ENCODE peak calls at places on chromosomes 4 and X, in nine cellular contexts. L is endothelial cell of umbilical vein, P is K562, K is IMR-90, M is H1, A is stomach, O is upper lobe of left lung, W is tibial nerve, I is A549. J is an unnamed sample.

GRCh38 chr4:30720656-30721352 is 635 bp downstream of the PCDH7 start:
- DNase-seq in L (peak; percentile 67), P (no peak), K (peak; percentile 61), M (no peak), A (no peak), O (peak; percentile 83), W (no peak), I (peak; percentile 7), J (no peak)

GRCh38 chr4:109389367-109390118 is 44.1 kb upstream of the SEC24B start:
- DNase-seq in L (no peak), P (no peak), K (no peak), M (no peak), A (no peak), O (no peak), W (no peak), I (no peak), J (no peak)

GRCh38 chr4:70746179-70746839 is 24.5 kb downstream of the RUFY3 start:
- DNase-seq in L (no peak), P (no peak), K (peak; percentile 70), M (no peak), A (no peak), O (no peak), W (no peak), I (no peak), J (no peak)

GRCh38 chrX:112851161-112851779 is 10.6 kb upstream of the AMOT start:
- DNase-seq in L (no peak), P (no peak), K (no peak), M (no peak), A (no peak), O (no peak), W (no peak), I (no peak), J (no peak)

GRCh38 chrX:73851014-73852009 is 288.3 kb downstream of the CHIC1 start:
- DNase-seq in L (no peak), P (peak; percentile 26), K (peak; percentile 96), M (no peak), A (peak; percentile 87), O (no peak), W (no peak), I (no peak), J (peak; percentile 61)

GRCh38 chr4:153427363-153428071 is 38.6 kb upstream of the TMEM131L start:
- DNase-seq in L (no peak), P (no peak), K (peak; percentile 56), M (no peak), A (no peak), O (no peak), W (no peak), I (no peak), J (no peak)

GRCh38 chrX:9876205-9876604 is 90.0 kb downstream of the SHROOM2 start:
- DNase-seq in L (no peak), P (no peak), K (no peak), M (no peak), A (no peak), O (no peak), W (no peak), I (no peak), J (no peak)

GRCh38 chr4:4667643-4668081 is 125.8 kb upstream of the STX18 start:
- DNase-seq in L (no peak), P (no peak), K (no peak), M (no peak), A (no peak), O (no peak), W (no peak), I (no peak), J (no peak)

GRCh38 chrX:17161991-17162390 is 213.0 kb upstream of the NHS start:
- DNase-seq in L (no peak), P (no peak), K (no peak), M (no peak), A (no peak), O (no peak), W (no peak), I (no peak), J (no peak)
- H3K9me3 ChIP-seq in L (no peaks in the 10 kb centered on the region), P (no peaks in the 10 kb centered on the region), K (no peaks in the 10 kb centered on the region), M (peaks cover 11% of the 10 kb centered on the region), A (no peaks in the 10 kb centered on the region), O (peaks cover 23% of the 10 kb centered on the region), W (no peaks in the 10 kb centered on the region), I (peaks cover 5% of the 10 kb centered on the region), J (no peaks in the 10 kb centered on the region)

DNA sequence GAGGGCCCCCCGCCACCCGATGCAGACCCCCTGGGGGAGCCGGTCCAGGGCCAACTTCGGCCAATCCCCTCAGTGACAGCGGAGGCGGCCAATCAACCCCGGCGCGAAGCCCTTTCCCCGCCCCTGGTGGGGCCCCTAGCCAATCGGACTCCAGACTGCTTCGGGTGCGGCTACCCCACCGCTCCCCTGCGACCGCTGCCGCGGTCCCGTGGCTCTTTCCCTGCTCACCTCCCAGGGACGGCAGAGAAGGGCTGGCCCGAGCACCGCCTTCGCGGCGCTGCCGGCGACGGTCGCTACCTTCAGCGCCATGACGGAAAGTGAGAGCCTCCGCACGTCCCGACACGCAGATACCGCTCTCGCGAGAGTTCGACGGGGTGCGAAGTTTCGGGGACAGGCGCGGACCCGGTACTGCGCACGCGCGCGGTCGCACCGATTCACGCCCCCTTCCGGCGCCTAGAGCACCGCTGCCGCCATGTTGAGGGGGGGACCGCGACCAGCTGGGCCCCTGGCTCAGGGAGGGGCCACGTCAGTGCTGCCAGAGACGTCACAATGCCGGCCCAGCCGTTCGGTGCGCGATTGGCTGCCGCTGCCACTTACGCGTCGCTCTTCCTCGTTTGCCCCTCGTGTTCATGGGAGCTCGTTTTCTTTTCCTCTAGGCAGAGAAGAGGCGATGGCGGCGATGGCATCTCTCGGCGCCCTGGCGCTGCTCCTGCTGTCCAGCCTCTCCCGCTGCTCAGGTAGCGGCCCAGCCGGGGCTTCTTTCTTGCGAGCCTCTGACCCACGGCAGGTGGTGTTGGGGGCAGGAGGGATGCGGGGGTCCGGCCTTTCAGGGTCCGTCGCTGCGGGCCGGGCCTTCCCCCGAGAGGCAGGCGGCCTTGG is at the start of the genes IDH3G and SSR4:
- DNase-seq in L (peak; percentile 96), P (peak; percentile 95), K (peak; percentile 93), M (peak; percentile 81), A (peak; percentile 92), O (peak; percentile 97), W (peak; percentile 87), I (peak; percentile 97), J (peak; percentile 50)
- TF ChIP-seq POLR2A in L (peak; percentile 76), P (peak; percentile 85), K (peak; percentile 73), M (peak; percentile 57), A (no peak), O (peak; percentile 78), W (peak; percentile 50), I (peak; percentile 64), J (no peak)

GRCh38 chrX:109742722-109743121 is 9.7 kb upstream of the ACSL4 start:
- DNase-seq in L (no peak), P (no peak), K (no peak), M (no peak), A (no peak), O (no peak), W (no peak), I (no peak), J (no peak)

GRCh38 chrX:109739625-109740024 is 6.6 kb upstream of the ACSL4 start:
- DNase-seq in L (no peak), P (no peak), K (no peak), M (no peak), A (no peak), O (no peak), W (no peak), I (no peak), J (no peak)

GRCh38 chrX:109735241-109735744 is 2.2 kb upstream of the ACSL4 start:
- DNase-seq in L (no peak), P (no peak), K (no peak), M (no peak), A (no peak), O (no peak), W (no peak), I (no peak), J (no peak)

DNA sequence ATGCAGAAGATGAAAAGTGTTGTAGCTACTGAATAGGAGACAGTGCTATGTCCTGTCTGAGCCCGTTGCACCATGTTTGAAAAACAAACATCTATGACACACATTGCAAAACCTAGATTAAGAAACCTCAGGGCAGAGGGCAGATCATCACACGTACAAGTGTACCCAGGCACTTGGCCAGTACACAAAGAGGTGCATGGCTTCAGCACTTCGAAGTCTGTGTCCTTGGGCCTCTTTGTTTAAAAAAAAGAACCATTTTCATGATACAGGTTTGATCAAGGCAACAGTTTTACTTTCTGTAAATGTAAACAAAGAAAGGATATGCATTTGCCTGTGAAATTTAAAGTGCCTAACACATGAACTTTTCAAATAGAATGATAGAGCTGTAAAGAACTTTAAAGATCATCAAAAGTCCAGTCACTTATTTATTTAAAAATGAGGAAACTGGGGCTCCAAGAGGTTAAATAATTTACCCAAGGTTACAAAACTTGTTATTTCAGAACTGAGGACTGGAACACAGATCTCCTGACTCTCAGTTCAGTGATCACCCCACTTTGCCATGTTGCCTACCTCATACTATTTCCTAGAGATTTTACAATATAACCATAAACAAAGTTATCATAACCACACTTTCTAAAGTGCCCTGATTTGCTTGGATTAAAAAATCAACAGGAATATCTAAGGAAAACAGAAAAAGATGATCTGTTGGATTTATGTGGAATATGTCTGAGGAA is 7.2 kb upstream of the ACSL4 start:
- DNase-seq in L (no peak), P (no peak), K (peak; percentile 52), M (no peak), A (no peak), O (no peak), W (peak; percentile 32), I (peak; percentile 80), J (no peak)
- H3K27ac ChIP-seq in L (no peak overlapping the region), P (peak overlapping the region; percentile 18), K (no peak overlapping the region), M (no peak overlapping the region), A (no peak overlapping the region), O (peak overlapping the region; percentile 66), W (no peak overlapping the region), I (peak overlapping the region; percentile 15), J (no peak overlapping the region)

GRCh38 chr4:11773798-11774197 is 345.1 kb upstream of the HS3ST1 start:
- DNase-seq in L (no peak), P (no peak), K (no peak), M (no peak), A (no peak), O (no peak), W (no peak), I (no peak), J (no peak)

GRCh38 chr4:11768251-11768972 is 339.7 kb upstream of the HS3ST1 start:
- DNase-seq in L (no peak), P (no peak), K (no peak), M (no peak), A (no peak), O (no peak), W (no peak), I (no peak), J (no peak)

GRCh38 chr4:11769425-11769824 is 340.7 kb upstream of the HS3ST1 start:
- DNase-seq in L (peak; percentile 51), P (no peak), K (peak; percentile 6), M (no peak), A (no peak), O (no peak), W (peak; percentile 10), I (no peak), J (no peak)

GRCh38 chr4:11777447-11777846 is 348.8 kb upstream of the HS3ST1 start:
- DNase-seq in L (no peak), P (no peak), K (no peak), M (no peak), A (no peak), O (no peak), W (no peak), I (no peak), J (no peak)

DNA sequence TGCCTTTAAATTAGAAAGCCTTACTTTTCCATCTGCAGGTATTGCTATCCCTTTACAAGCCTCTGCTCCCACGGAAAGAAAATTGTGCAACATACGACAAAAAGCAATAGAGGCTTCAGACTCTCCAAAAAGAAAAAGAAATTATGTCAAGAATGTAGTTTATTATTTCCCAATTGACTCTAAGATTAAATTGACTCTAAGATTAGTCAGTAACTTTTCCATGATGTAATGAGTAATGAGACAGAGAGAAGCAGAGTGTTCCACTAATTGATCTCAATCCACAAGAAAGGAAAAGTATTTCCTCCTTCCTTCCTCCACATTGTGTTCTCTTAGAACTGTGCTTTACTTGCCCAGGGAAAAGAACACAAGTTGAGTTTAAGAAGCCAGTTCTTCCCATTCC is 345.7 kb upstream of the HS3ST1 start:
- DNase-seq in L (peak; percentile 83), P (no peak), K (no peak), M (no peak), A (no peak), O (no peak), W (no peak), I (no peak), J (no peak)
- H3K9me3 ChIP-seq in L (no peaks in the 10 kb centered on the region), P (no peaks in the 10 kb centered on the region), K (no peaks in the 10 kb centered on the region), M (peaks cover 7% of the 10 kb centered on the region), A (no peaks in the 10 kb centered on the region), O (no peaks in the 10 kb centered on the region), W (no peaks in the 10 kb centered on the region), I (no peaks in the 10 kb centered on the region), J (no peaks in the 10 kb centered on the region)